ENCODE peak calls at places on chromosomes 12 and 14, in eight cellular contexts. X, Q, L, K, M, A, R and B are unnamed samples.

GRCh38 chr12:45191239-45191638 is 24.7 kb upstream of the ANO6 start:
- DNase-seq in X (no peak), R (no peak), L (no peak), Q (no peak), K (peak; percentile 49), M (no peak), A (no peak), B (no peak)

GRCh38 chr12:57261385-57261784 is 10.4 kb upstream of the STAC3 start:
- DNase-seq in X (no peak), L (no peak), R (no peak), M (no peak), K (no peak), A (no peak), Q (no peak), B (no peak)

GRCh38 chr12:124542021-124542941 is 25.1 kb downstream of the NCOR2 start:
- DNase-seq in Q (no peak), M (no peak), A (no peak), K (no peak), L (no peak), X (no peak), R (no peak), B (no peak)

GRCh38 chr12:112971248-112971647 is 7.1 kb upstream of the OAS2 start:
- DNase-seq in R (no peak), M (no peak), A (no peak), L (no peak), K (peak; percentile 2), X (no peak), Q (no peak), B (peak; percentile 33)

GRCh38 chr12:78864483-78865296 is at the start of gene SYT1:
- DNase-seq in M (no peak), Q (no peak), X (peak; percentile 29), R (peak; percentile 73), K (peak; percentile 85), L (peak; percentile 41), A (peak; percentile 20), B (peak; percentile 14)

GRCh38 chr14:74882103-74882920 is 596 bp downstream of the DLST start:
- DNase-seq in K (peak; percentile 41), L (peak; percentile 78), M (no peak), A (peak; percentile 47), R (peak; percentile 43), X (peak; percentile 44), Q (peak; percentile 32), B (peak; percentile 34)

GRCh38 chr12:52585001-52585400 is 11.4 kb upstream of the KRT74 start:
- DNase-seq in K (no peak), X (no peak), A (no peak), L (no peak), Q (no peak), R (no peak), M (no peak), B (no peak)

GRCh38 chr14:24430682-24431568 is 1.2 kb downstream of the KHNYN start:
- DNase-seq in X (no peak), L (no peak), R (no peak), M (no peak), K (peak; percentile 59), Q (no peak), A (peak; percentile 47), B (no peak)

GRCh38 chr14:21087294-21088091 is 11.0 kb downstream of the ZNF219 start:
- DNase-seq in Q (peak; percentile 58), M (peak; percentile 73), X (no peak), R (peak; percentile 66), K (peak; percentile 98), L (no peak), A (no peak), B (no peak)

GRCh38 chr12:52860102-52860838 is 11.5 kb upstream of the KRT78 start:
- DNase-seq in K (peak; percentile 52), M (no peak), X (no peak), Q (no peak), A (no peak), L (no peak), R (no peak), B (no peak)

GRCh38 chr14:35405304-35405996 is 901 bp upstream of the NFKBIA start:
- DNase-seq in L (peak; percentile 57), A (peak; percentile 51), R (no peak), X (no peak), Q (no peak), K (no peak), M (no peak), B (peak; percentile 42)

GRCh38 chr14:99729991-99730875 is 46.1 kb downstream of the CYP46A1 start:
- DNase-seq in X (peak; percentile 65), Q (peak; percentile 46), R (peak; percentile 95), L (peak; percentile 84), A (peak; percentile 38), M (no peak), K (peak; percentile 19), B (peak; percentile 72)

GRCh38 chr14:31949709-31950108 is 127.4 kb upstream of the ARHGAP5 start:
- DNase-seq in A (no peak), L (no peak), R (no peak), Q (no peak), X (no peak), K (peak; percentile 48), M (no peak), B (no peak)

GRCh38 chr12:64124511-64125197 is 97.4 kb downstream of the KICS2 start:
- DNase-seq in M (no peak), A (no peak), X (no peak), Q (no peak), L (no peak), R (no peak), K (peak; percentile 55), B (no peak)

GRCh38 chr14:21428930-21429329 is 27.0 kb downstream of the CHD8 start:
- DNase-seq in A (no peak), M (no peak), X (no peak), L (peak; percentile 56), R (no peak), Q (no peak), K (no peak), B (peak; percentile 54)

GRCh38 chr14:41549282-41549681 is 57.4 kb upstream of the LRFN5 start:
- DNase-seq in M (no peak), Q (no peak), L (no peak), R (no peak), A (no peak), X (no peak), K (no peak), B (no peak)